ENCODE peak calls at places on chromosomes 4 and X, in six cellular contexts. E is AG10803, N is BE2C, P is left lung, F is HFF-Myc, J is mucosa of descending colon. Y is an unnamed sample.

GRCh38 chr4:8700576-8700975 is 108.0 kb downstream of the CPZ start:
- DNase-seq in E (no peak), N (no peak), P (no peak), F (no peak), J (no peak), Y (no peak)

GRCh38 chrX:72084114-72084513 is 47.6 kb downstream of the RTL5 start:
- DNase-seq in E (no peak), N (no peak), P (no peak), F (no peak), J (no peak), Y (no peak)

GRCh38 chrX:97860206-97860605 is 976.5 kb downstream of the RPA4 start:
- DNase-seq in E (no peak), N (no peak), P (no peak), F (no peak), J (no peak), Y (no peak)

GRCh38 chr4:5993876-5994811 is 24.1 kb downstream of the C4orf50 start:
- DNase-seq in E (no peak), N (no peak), P (no peak), F (no peak), J (no peak), Y (no peak)

GRCh38 chrX:112380541-112381278 is 298.1 kb upstream of the TRPC5 start:
- DNase-seq in E (no peak), N (no peak), P (no peak), F (no peak), J (no peak), Y (no peak)

GRCh38 chr4:123555500-123556273 is 159.1 kb downstream of the SPRY1 start:
- DNase-seq in E (peak), N (no peak), P (peak), F (no peak), J (peak), Y (peak)

GRCh38 chr4:108881190-108881589 is 118.3 kb upstream of the ETNPPL start:
- DNase-seq in E (peak), N (no peak), P (no peak), F (peak), J (no peak), Y (no peak)

GRCh38 chrX:11352296-11352741 is 59.1 kb downstream of the AMELX start:
- DNase-seq in E (no peak), N (no peak), P (no peak), F (no peak), J (no peak), Y (no peak)

GRCh38 chr4:54588404-54588803 is 69.4 kb upstream of the KIT start:
- DNase-seq in E (no peak), N (no peak), P (no peak), F (no peak), J (no peak), Y (no peak)

GRCh38 chr4:99290848-99291786 is at the start of gene ADH1A:
- DNase-seq in E (no peak), N (no peak), P (no peak), F (no peak), J (no peak), Y (no peak)

GRCh38 chrX:134664202-134664601 is 5.9 kb upstream of the PLAC1 start:
- DNase-seq in E (peak), N (no peak), P (no peak), F (no peak), J (no peak), Y (no peak)

GRCh38 chrX:65451663-65452062 is 82.9 kb downstream of the LAS1L start:
- DNase-seq in E (peak), N (peak), P (no peak), F (no peak), J (no peak), Y (peak)

GRCh38 chr4:112172180-112172579 is 26.9 kb downstream of the FAM241A start:
- DNase-seq in E (no peak), N (no peak), P (no peak), F (no peak), J (no peak), Y (no peak)

GRCh38 chr4:152864361-152864760 is 71.8 kb upstream of the FHDC1 start:
- DNase-seq in E (no peak), N (no peak), P (no peak), F (no peak), J (no peak), Y (no peak)

GRCh38 chr4:127103723-127104122 is 529.0 kb upstream of the INTU start:
- DNase-seq in E (no peak), N (no peak), P (no peak), F (no peak), J (no peak), Y (no peak)

GRCh38 chrX:44462851-44463250 is 79.8 kb downstream of the FUNDC1 start:
- DNase-seq in E (peak), N (no peak), P (peak), F (no peak), J (no peak), Y (no peak)

GRCh38 chrX:38473715-38474114 is 87.6 kb upstream of the TSPAN7 start:
- DNase-seq in E (no peak), N (no peak), P (no peak), F (no peak), J (no peak), Y (no peak)

GRCh38 chrX:105909576-105909975 is 87.2 kb downstream of the NRK start:
- DNase-seq in E (no peak), N (no peak), P (no peak), F (no peak), J (no peak), Y (no peak)

GRCh38 chr4:185773419-185773818 is 38.6 kb downstream of the SORBS2 start:
- DNase-seq in E (no peak), N (no peak), P (peak), F (no peak), J (no peak), Y (no peak)

GRCh38 chr4:21882050-21882839 is 66.3 kb downstream of the KCNIP4 start:
- DNase-seq in E (no peak), N (no peak), P (no peak), F (no peak), J (no peak), Y (no peak)

DNA sequence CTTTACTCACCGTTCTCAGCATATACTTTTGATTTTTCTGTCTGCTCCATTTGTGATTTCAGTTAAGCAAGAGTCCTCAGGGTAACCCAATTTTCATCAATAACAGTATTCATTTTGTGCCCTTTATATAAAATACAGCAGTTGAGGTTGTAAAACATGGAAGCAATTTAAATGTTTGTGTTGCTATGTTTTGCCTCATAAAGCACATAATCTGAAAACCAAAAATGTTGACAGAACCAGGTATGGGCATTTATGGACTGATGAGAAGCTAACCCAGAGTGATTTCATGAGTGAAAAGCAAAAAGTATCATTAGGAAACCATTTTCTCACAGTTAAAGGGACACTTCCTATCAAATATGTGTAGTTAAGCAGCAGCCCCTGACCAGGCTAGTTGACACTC is at the start of gene ASIC5:
- DNase-seq in E (no peak), N (no peak), P (no peak), F (no peak), J (no peak), Y (no peak)
- H3K4me3 ChIP-seq in E (no peak), N (no peak), P (no peak), F (no peak), J (no peak), Y (no peak)

GRCh38 chrX:108704839-108705238 is 31.5 kb downstream of the IRS4 start:
- DNase-seq in E (no peak), N (no peak), P (no peak), F (no peak), J (no peak), Y (no peak)

GRCh38 chrX:108696690-108697089 is 39.7 kb downstream of the IRS4 start:
- DNase-seq in E (no peak), N (no peak), P (no peak), F (no peak), J (no peak), Y (no peak)

GRCh38 chrX:108699368-108699767 is 37.0 kb downstream of the IRS4 start:
- DNase-seq in E (peak), N (no peak), P (no peak), F (peak), J (no peak), Y (no peak)

DNA sequence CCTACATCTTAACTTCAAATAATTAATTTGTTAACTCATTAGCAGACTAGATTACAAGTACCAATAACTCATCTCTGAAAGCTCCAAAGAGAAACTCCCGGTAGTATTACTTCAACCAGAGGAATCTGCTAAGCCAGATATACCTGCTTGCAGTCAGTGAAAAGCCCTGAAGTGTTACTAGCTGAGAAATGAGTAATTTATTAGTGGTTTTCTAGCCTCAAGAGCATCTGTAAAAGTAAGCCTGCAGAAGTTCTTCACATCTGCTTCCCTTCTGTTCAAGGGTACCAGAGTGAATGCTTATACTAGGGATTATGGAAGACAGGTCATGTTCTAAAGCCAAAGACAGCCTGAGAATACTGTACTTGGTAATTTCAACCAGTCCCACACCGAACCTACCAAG is 34.7 kb downstream of the IRS4 start:
- DNase-seq in E (no peak), N (no peak), P (no peak), F (peak), J (no peak), Y (no peak)
- TF ChIP-seq CTCF in E (no peak), N (no peak), P (no peak), F (no peak), J (no peak), Y (no peak)

GRCh38 chr4:76160355-76160754 is 12.2 kb upstream of the NUP54 start:
- DNase-seq in E (no peak), N (no peak), P (no peak), F (no peak), J (no peak), Y (no peak)

GRCh38 chr4:76155979-76156378 is 7.8 kb upstream of the NUP54 start:
- DNase-seq in E (peak), N (no peak), P (no peak), F (no peak), J (no peak), Y (no peak)

GRCh38 chr4:76153356-76153755 is 5.2 kb upstream of the NUP54 start:
- DNase-seq in E (no peak), N (no peak), P (no peak), F (no peak), J (no peak), Y (no peak)

GRCh38 chr4:76156635-76157034 is 8.4 kb upstream of the NUP54 start:
- DNase-seq in E (no peak), N (no peak), P (no peak), F (no peak), J (no peak), Y (no peak)
- H3K4me3 ChIP-seq in E (no peak), N (no peak), P (no peak), F (no peak), J (no peak), Y (no peak)

DNA sequence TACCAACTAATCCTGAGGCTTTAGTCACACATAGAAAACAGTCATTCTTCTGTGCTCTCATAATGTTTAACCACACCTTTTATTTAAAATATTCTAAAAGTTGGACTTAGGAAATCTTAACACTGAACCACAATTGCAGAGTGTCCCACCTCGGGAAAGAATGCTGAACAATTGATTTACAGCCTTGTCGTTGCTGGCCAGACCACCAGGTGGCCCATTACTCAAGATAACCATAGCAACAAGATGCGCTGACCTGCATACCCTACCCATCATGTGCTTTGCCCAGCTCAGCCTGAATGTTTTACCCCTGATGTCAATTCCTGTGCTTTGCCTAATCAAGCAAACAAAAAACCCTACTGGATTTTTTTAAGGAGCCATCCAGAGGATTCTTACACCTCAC is 100.7 kb downstream of the ARSJ start:
- DNase-seq in E (peak), N (peak), P (no peak), F (no peak), J (no peak), Y (peak)
- TF ChIP-seq CTCF in E (no peak), N (peak), P (no peak), F (peak), J (no peak), Y (peak)

DNA sequence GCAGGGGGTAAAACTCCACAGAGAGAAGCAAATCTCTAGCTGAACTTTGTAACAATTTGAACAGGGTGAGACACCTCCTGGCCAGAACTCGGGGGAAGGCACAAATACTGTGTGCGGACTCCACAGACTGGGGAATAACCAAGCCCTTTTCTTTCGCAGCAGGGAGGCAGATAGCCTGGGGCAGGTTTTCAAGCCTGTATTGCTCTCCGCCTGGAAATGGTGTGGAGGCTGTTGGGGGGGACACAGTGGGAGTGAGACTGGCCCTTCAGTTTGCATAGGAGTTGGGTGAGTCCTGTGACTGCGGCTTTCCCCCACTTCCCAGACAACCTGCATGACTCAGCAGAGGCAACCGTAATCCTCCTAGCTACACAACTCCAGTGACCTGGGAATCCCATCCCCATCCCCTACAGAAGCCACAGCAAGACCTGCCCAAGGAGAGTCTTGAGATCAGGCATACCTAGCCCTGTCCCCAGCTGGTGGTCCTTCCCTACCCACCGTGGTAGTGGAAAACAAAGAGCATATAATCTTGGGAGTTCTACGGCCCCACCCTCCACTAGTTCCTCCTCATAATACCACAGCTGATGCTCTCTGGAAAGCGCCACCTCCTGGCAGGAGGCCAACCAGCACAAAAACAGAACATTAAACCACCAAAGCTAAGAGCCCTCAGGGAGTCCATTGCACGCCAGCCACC is 12.9 kb upstream of the SMPX start:
- DNase-seq in E (no peak), N (peak), P (no peak), F (no peak), J (no peak), Y (no peak)
- H3K4me3 ChIP-seq in E (no peak), N (no peak), P (no peak), F (no peak), J (no peak), Y (no peak)

GRCh38 chr4:69832326-69833030 is 27.5 kb downstream of the SULT1E1 start:
- DNase-seq in E (no peak), N (no peak), P (no peak), F (no peak), J (peak), Y (peak)

GRCh38 chr4:69831270-69831627 is 28.7 kb downstream of the SULT1E1 start:
- DNase-seq in E (no peak), N (no peak), P (no peak), F (no peak), J (no peak), Y (no peak)

GRCh38 chr4:69829678-69830077 is 30.3 kb downstream of the SULT1E1 start:
- DNase-seq in E (no peak), N (no peak), P (no peak), F (no peak), J (no peak), Y (no peak)

GRCh38 chr4:69831646-69832325 is 28.2 kb downstream of the SULT1E1 start:
- DNase-seq in E (no peak), N (no peak), P (peak), F (no peak), J (peak), Y (no peak)

GRCh38 chr4:69830529-69831269 is 29.2 kb downstream of the SULT1E1 start:
- DNase-seq in E (peak), N (peak), P (no peak), F (peak), J (peak), Y (peak)
- TF ChIP-seq CTCF in E (no peak), N (no peak), P (no peak), F (no peak), J (no peak), Y (peak)

GRCh38 chr4:2402453-2402852 is 16.0 kb downstream of the ZFYVE28 start:
- DNase-seq in E (no peak), N (no peak), P (no peak), F (no peak), J (no peak), Y (no peak)
- H3K4me3 ChIP-seq in E (peak), N (peak), P (no peak), F (no peak), J (no peak), Y (no peak)

GRCh38 chrX:30618160-30618765 is 35.0 kb upstream of the GK start:
- DNase-seq in E (no peak), N (no peak), P (no peak), F (no peak), J (no peak), Y (no peak)
- TF ChIP-seq CTCF in E (no peak), N (no peak), P (no peak), F (no peak), J (no peak), Y (peak)

Y was measured in epithelial cell of proximal tubule.